ENCODE peak calls at places on chromosomes 4 and X, in nine cellular contexts. A is heart left ventricle; F is PC-3; P is keratinocyte; M is psoas muscle; L is Karpas-422; Y is CD8-positive, alpha-beta T cell; X is lower lobe of right lung; J is upper lobe of left lung. T is an unnamed sample. For H3K27me3 and H3K4me1, the result is how much of the 10 kb centered on the place peaks cover.

GRCh38 chr4:142307857-142308256 is 538.2 kb downstream of the INPP4B start:
- DNase-seq in A (no peak), L (no peak), Y (no peak), X (no peak), P (no peak), J (no peak), F (no peak), M (no peak), T (no peak)

GRCh38 chr4:91916219-91916618 is 387.5 kb upstream of the GRID2 start:
- DNase-seq in J (no peak), Y (no peak), A (no peak), F (no peak), X (no peak), L (no peak), P (no peak), M (no peak), T (no peak)

GRCh38 chr4:37762294-37763163 is 64.0 kb upstream of the PGM2 start:
- DNase-seq in L (peak), X (no peak), Y (peak), F (peak), P (peak), A (no peak), M (no peak), J (peak), T (no peak)

GRCh38 chr4:107098403-107098802 is 62.3 kb upstream of the DKK2 start:
- DNase-seq in P (no peak), X (no peak), L (no peak), M (peak), F (no peak), A (no peak), Y (no peak), J (no peak), T (no peak)

GRCh38 chr4:42458686-42459085 is 61.4 kb downstream of the SHISA3 start:
- DNase-seq in P (no peak), L (no peak), A (no peak), M (no peak), F (no peak), J (no peak), X (no peak), Y (no peak), T (no peak)

GRCh38 chrX:131895002-131895401 is 128.1 kb upstream of the STK26 start:
- DNase-seq in L (no peak), X (no peak), A (no peak), F (peak), M (no peak), Y (no peak), P (no peak), J (no peak), T (no peak)

GRCh38 chr4:99649208-99649607 is 8.4 kb downstream of the C4orf54 start:
- DNase-seq in F (no peak), J (no peak), L (peak), X (no peak), M (no peak), A (no peak), P (no peak), Y (no peak), T (no peak)

GRCh38 chrX:32597777-32598176 is 613.6 kb downstream of the DMD start:
- DNase-seq in F (no peak), M (no peak), P (no peak), Y (no peak), L (no peak), X (no peak), J (no peak), A (no peak), T (no peak)

GRCh38 chrX:23911436-23911835 is 3.6 kb downstream of the CXorf58 start:
- DNase-seq in P (no peak), X (no peak), Y (no peak), A (no peak), J (no peak), L (no peak), M (no peak), F (no peak), T (no peak)

GRCh38 chrX:23904096-23904495 is 3.6 kb downstream of the APOO start:
- DNase-seq in J (no peak), M (no peak), P (no peak), Y (no peak), A (no peak), L (peak), F (peak), X (no peak), T (no peak)

GRCh38 chrX:23907106-23907495 is 637 bp downstream of the APOO start:
- DNase-seq in M (no peak), P (no peak), J (no peak), A (no peak), L (peak), F (no peak), X (no peak), Y (no peak), T (no peak)

GRCh38 chrX:23907496-23908218 is at the start of the genes APOO and CXorf58:
- DNase-seq in J (peak), L (peak), M (peak), Y (peak), F (peak), P (peak), X (peak), A (peak), T (peak)

DNA sequence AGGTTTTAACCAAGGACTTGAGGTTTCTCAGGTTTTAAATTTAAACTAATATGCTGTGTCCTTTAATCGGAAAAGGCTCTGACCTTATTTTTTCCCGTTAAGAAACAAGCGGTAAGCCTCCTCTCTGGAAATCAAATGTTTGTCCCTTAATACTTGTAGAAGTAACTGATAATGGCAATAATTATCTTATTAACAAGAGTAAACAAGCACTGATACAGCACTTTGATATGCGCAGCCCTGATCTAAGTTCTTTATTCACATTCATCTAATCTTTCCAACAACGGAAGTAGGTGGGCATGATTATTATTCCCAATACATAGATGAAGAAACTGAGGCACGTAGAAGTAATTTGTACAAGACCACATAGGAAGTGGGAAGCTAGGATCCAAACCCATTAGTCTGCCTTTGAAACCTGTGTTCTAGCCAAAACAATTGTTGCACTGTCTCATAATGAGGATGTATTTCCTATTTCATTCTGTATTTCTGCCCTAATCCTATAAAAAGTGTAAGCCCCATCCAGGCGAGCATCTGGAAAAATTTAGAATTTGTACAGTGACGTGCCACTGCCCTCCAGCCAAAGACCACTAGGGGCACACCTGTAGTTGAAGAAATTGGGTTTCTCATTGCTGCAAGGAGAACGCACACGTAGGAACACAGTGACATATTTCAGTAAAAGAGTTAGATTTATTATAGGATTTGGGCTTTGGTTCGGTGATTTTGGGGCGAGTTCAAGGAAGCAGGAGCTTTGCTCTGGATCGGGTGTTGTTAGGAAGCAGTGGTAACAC is 605 bp downstream of the CXorf58 start:
- DNase-seq in P (no peak), M (no peak), X (no peak), J (no peak), F (no peak), Y (no peak), L (peak), A (no peak), T (no peak)
- H3K4me3 ChIP-seq in P (no peak), M (peak), X (peak), J (peak), F (peak), Y (peak), L (peak), A (peak), T (no peak)

GRCh38 chrX:155637714-155638113 is 25.0 kb upstream of the TMLHE start:
- DNase-seq in J (no peak), L (no peak), M (no peak), P (no peak), X (no peak), Y (no peak), A (no peak), F (no peak), T (no peak)
- H3K27me3 ChIP-seq in J (under half), L (under half), M (under half), P (under half), X (under half), Y (under half), A (under half), F (under half), T (under half)

GRCh38 chrX:46589977-46590723 is 16.6 kb downstream of the CHST7 start:
- DNase-seq in L (no peak), Y (no peak), A (no peak), P (no peak), M (no peak), F (peak), J (no peak), X (no peak), T (no peak)

GRCh38 chrX:46587753-46588171 is 14.2 kb downstream of the CHST7 start:
- DNase-seq in M (no peak), P (no peak), Y (no peak), J (no peak), A (peak), F (no peak), X (no peak), L (no peak), T (no peak)

GRCh38 chrX:46588263-46588662 is 14.7 kb downstream of the CHST7 start:
- DNase-seq in F (peak), J (no peak), M (peak), P (no peak), X (no peak), Y (peak), A (peak), L (no peak), T (no peak)

GRCh38 chrX:46582964-46583363 is 9.4 kb downstream of the CHST7 start:
- DNase-seq in J (no peak), Y (no peak), F (no peak), A (no peak), X (no peak), M (no peak), L (no peak), P (peak), T (no peak)

DNA sequence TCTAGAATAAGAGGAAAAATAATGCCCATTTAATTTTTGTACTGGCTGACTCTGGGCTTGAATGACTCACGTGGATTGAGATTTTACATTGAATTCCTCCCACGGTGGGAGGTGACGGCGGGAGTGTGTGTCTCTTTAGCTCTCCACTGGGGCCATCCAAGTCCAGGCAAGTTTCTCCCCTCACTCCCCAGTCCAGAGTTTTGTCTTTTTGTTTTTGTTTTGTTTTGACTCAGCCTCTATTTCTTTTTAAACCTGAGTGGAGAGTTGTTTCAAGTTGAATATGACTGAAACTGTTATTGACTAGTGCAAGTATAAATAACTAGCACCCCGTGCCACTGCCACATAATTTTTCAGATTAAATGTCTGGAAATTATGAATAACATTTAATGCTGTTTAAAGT is 13.6 kb downstream of the CHST7 start:
- DNase-seq in Y (no peak), M (no peak), X (no peak), J (no peak), L (no peak), P (no peak), F (no peak), A (no peak), T (no peak)
- H3K4me1 ChIP-seq in Y (under half), M (under half), X (under half), J (under half), L (under half), P (under half), F (under half), A (half or more), T (half or more)

GRCh38 chr4:48986654-48987164 is 634 bp downstream of the CWH43 start:
- DNase-seq in M (no peak), A (no peak), Y (no peak), X (peak), P (no peak), L (no peak), F (peak), J (no peak), T (no peak)

GRCh38 chr4:48985602-48985975 is 486 bp upstream of the CWH43 start:
- DNase-seq in F (no peak), M (no peak), A (no peak), J (no peak), X (no peak), L (no peak), Y (no peak), P (no peak), T (no peak)

GRCh38 chr4:48991357-48991756 is 5.3 kb downstream of the CWH43 start:
- DNase-seq in F (no peak), L (no peak), J (no peak), M (no peak), A (no peak), P (no peak), X (no peak), Y (no peak), T (no peak)

GRCh38 chr4:48989461-48990203 is 3.6 kb downstream of the CWH43 start:
- DNase-seq in P (no peak), F (no peak), L (no peak), A (no peak), J (no peak), M (no peak), X (no peak), Y (no peak), T (no peak)

GRCh38 chr4:48985976-48986653 is at the start of gene CWH43:
- DNase-seq in J (no peak), P (no peak), M (no peak), Y (no peak), X (peak), F (peak), L (no peak), A (no peak), T (no peak)
- H3K4me3 ChIP-seq in J (peak), P (peak), M (peak), Y (no peak), X (peak), F (peak), L (no peak), A (no peak), T (no peak)

T was measured in CD4-positive, alpha-beta memory T cell.